ENCODE peak calls at places on chromosomes 13 and 19, in eight cellular contexts. One of them, this sample, is unnamed.
A peak's percentile ranks its signal among the peaks of the same experiment; 100 is the strongest.

GRCh38 chr13:112575295-112575622 is 12.7 kb downstream of the TUBGCP3 start:
- DNase-seq in fibroblast of pulmonary artery: no peak
- DNase-seq in B cell: no peak
- DNase-seq in heart left ventricle: no peak
- DNase-seq in upper lobe of left lung: no peak
- DNase-seq in colonic mucosa: no peak
- DNase-seq in dorsolateral prefrontal cortex: no peak
- DNase-seq in stomach: no peak
- DNase-seq in this sample: no peak

GRCh38 chr13:50847501-50847900 is 4.0 kb upstream of the DLEU7 start:
- DNase-seq in fibroblast of pulmonary artery: no peak
- DNase-seq in B cell: no peak
- DNase-seq in heart left ventricle: no peak
- DNase-seq in upper lobe of left lung: no peak
- DNase-seq in colonic mucosa: no peak
- DNase-seq in dorsolateral prefrontal cortex: no peak
- DNase-seq in stomach: no peak
- DNase-seq in this sample: no peak

GRCh38 chr19:28351761-28352160 is 861.2 kb downstream of the UQCRFS1 start:
- DNase-seq in fibroblast of pulmonary artery: no peak
- DNase-seq in B cell: no peak
- DNase-seq in heart left ventricle: no peak
- DNase-seq in upper lobe of left lung: no peak
- DNase-seq in colonic mucosa: no peak
- DNase-seq in dorsolateral prefrontal cortex: no peak
- DNase-seq in stomach: no peak
- DNase-seq in this sample: no peak

GRCh38 chr19:48568345-48568886 is 16.4 kb downstream of the SULT2B1 start:
- DNase-seq in fibroblast of pulmonary artery: peak; percentile 87
- DNase-seq in B cell: no peak
- DNase-seq in heart left ventricle: peak; percentile 93
- DNase-seq in upper lobe of left lung: peak; percentile 92
- DNase-seq in colonic mucosa: peak; percentile 67
- DNase-seq in dorsolateral prefrontal cortex: peak; percentile 60
- DNase-seq in stomach: peak; percentile 87
- DNase-seq in this sample: peak; percentile 75

GRCh38 chr13:88376762-88377388 is 705.7 kb downstream of the SLITRK5 start:
- DNase-seq in fibroblast of pulmonary artery: no peak
- DNase-seq in B cell: no peak
- DNase-seq in heart left ventricle: no peak
- DNase-seq in upper lobe of left lung: no peak
- DNase-seq in colonic mucosa: no peak
- DNase-seq in dorsolateral prefrontal cortex: no peak
- DNase-seq in stomach: no peak
- DNase-seq in this sample: no peak

GRCh38 chr13:77919351-77920294 is 992 bp upstream of the EDNRB start:
- DNase-seq in fibroblast of pulmonary artery: peak; percentile 60
- DNase-seq in B cell: no peak
- DNase-seq in heart left ventricle: peak; percentile 71
- DNase-seq in upper lobe of left lung: peak; percentile 58
- DNase-seq in colonic mucosa: peak; percentile 35
- DNase-seq in dorsolateral prefrontal cortex: no peak
- DNase-seq in stomach: no peak
- DNase-seq in this sample: no peak

GRCh38 chr13:113078895-113079720 is 26.5 kb upstream of the F7 start:
- DNase-seq in fibroblast of pulmonary artery: no peak
- DNase-seq in B cell: no peak
- DNase-seq in heart left ventricle: peak; percentile 14
- DNase-seq in upper lobe of left lung: no peak
- DNase-seq in colonic mucosa: no peak
- DNase-seq in dorsolateral prefrontal cortex: peak; percentile 83
- DNase-seq in stomach: no peak
- DNase-seq in this sample: no peak

GRCh38 chr13:26168276-26168814 is 53.8 kb downstream of the RNF6 start:
- DNase-seq in fibroblast of pulmonary artery: peak; percentile 31
- DNase-seq in B cell: no peak
- DNase-seq in heart left ventricle: no peak
- DNase-seq in upper lobe of left lung: no peak
- DNase-seq in colonic mucosa: no peak
- DNase-seq in dorsolateral prefrontal cortex: no peak
- DNase-seq in stomach: no peak
- DNase-seq in this sample: no peak

GRCh38 chr19:574658-575526 is 2.5 kb downstream of the BSG start:
- DNase-seq in fibroblast of pulmonary artery: peak; percentile 51
- DNase-seq in B cell: no peak
- DNase-seq in heart left ventricle: peak; percentile 82
- DNase-seq in upper lobe of left lung: no peak
- DNase-seq in colonic mucosa: peak; percentile 36
- DNase-seq in dorsolateral prefrontal cortex: no peak
- DNase-seq in stomach: peak; percentile 69
- DNase-seq in this sample: no peak

GRCh38 chr19:35528218-35529038 is at the start of gene SBSN:
- DNase-seq in fibroblast of pulmonary artery: peak; percentile 68
- DNase-seq in B cell: no peak
- DNase-seq in heart left ventricle: no peak
- DNase-seq in upper lobe of left lung: no peak
- DNase-seq in colonic mucosa: no peak
- DNase-seq in dorsolateral prefrontal cortex: no peak
- DNase-seq in stomach: no peak
- DNase-seq in this sample: peak; percentile 28

GRCh38 chr13:53015044-53015443 is 13.6 kb upstream of the OLFM4 start:
- DNase-seq in fibroblast of pulmonary artery: no peak
- DNase-seq in B cell: no peak
- DNase-seq in heart left ventricle: no peak
- DNase-seq in upper lobe of left lung: no peak
- DNase-seq in colonic mucosa: peak; percentile 55
- DNase-seq in dorsolateral prefrontal cortex: no peak
- DNase-seq in stomach: peak; percentile 67
- DNase-seq in this sample: no peak

GRCh38 chr13:94168784-94169512 is 310.5 kb downstream of the DCT start:
- DNase-seq in fibroblast of pulmonary artery: peak; percentile 25
- DNase-seq in B cell: no peak
- DNase-seq in heart left ventricle: peak; percentile 18
- DNase-seq in upper lobe of left lung: no peak
- DNase-seq in colonic mucosa: no peak
- DNase-seq in dorsolateral prefrontal cortex: no peak
- DNase-seq in stomach: no peak
- DNase-seq in this sample: no peak

GRCh38 chr19:40717325-40717879 is 490 bp downstream of the ITPKC start:
- DNase-seq in fibroblast of pulmonary artery: peak; percentile 39
- DNase-seq in B cell: no peak
- DNase-seq in heart left ventricle: no peak
- DNase-seq in upper lobe of left lung: peak; percentile 44
- DNase-seq in colonic mucosa: peak; percentile 49
- DNase-seq in dorsolateral prefrontal cortex: no peak
- DNase-seq in stomach: no peak
- DNase-seq in this sample: no peak

GRCh38 chr13:48505597-48506091 is 27.2 kb downstream of the RCBTB2 start:
- DNase-seq in fibroblast of pulmonary artery: no peak
- DNase-seq in B cell: peak; percentile 74
- DNase-seq in heart left ventricle: peak; percentile 54
- DNase-seq in upper lobe of left lung: peak; percentile 73
- DNase-seq in colonic mucosa: no peak
- DNase-seq in dorsolateral prefrontal cortex: no peak
- DNase-seq in stomach: no peak
- DNase-seq in this sample: peak; percentile 75

GRCh38 chr19:7787141-7787540 is 24.1 kb downstream of the CLEC4M start:
- DNase-seq in fibroblast of pulmonary artery: no peak
- DNase-seq in B cell: no peak
- DNase-seq in heart left ventricle: peak; percentile 44
- DNase-seq in upper lobe of left lung: no peak
- DNase-seq in colonic mucosa: peak; percentile 25
- DNase-seq in dorsolateral prefrontal cortex: no peak
- DNase-seq in stomach: no peak
- DNase-seq in this sample: no peak

GRCh38 chr13:41905600-41906254 is 55.2 kb downstream of the VWA8 start:
- DNase-seq in fibroblast of pulmonary artery: peak; percentile 59
- DNase-seq in B cell: peak; percentile 9
- DNase-seq in heart left ventricle: no peak
- DNase-seq in upper lobe of left lung: no peak
- DNase-seq in colonic mucosa: no peak
- DNase-seq in dorsolateral prefrontal cortex: no peak
- DNase-seq in stomach: no peak
- DNase-seq in this sample: peak; percentile 30

GRCh38 chr19:15464394-15465385 is at the start of gene RASAL3:
- DNase-seq in fibroblast of pulmonary artery: peak; percentile 32
- DNase-seq in B cell: peak; percentile 64
- DNase-seq in heart left ventricle: no peak
- DNase-seq in upper lobe of left lung: peak; percentile 61
- DNase-seq in colonic mucosa: peak; percentile 35
- DNase-seq in dorsolateral prefrontal cortex: no peak
- DNase-seq in stomach: no peak
- DNase-seq in this sample: no peak

GRCh38 chr13:113001251-113002140 is 32.5 kb downstream of the MCF2L start:
- DNase-seq in fibroblast of pulmonary artery: peak; percentile 8
- DNase-seq in B cell: no peak
- DNase-seq in heart left ventricle: peak; percentile 64
- DNase-seq in upper lobe of left lung: peak; percentile 77
- DNase-seq in colonic mucosa: peak; percentile 52
- DNase-seq in dorsolateral prefrontal cortex: peak; percentile 72
- DNase-seq in stomach: peak; percentile 68
- DNase-seq in this sample: no peak

GRCh38 chr13:37701306-37701705 is 102.7 kb upstream of the POSTN start:
- DNase-seq in fibroblast of pulmonary artery: peak; percentile 96
- DNase-seq in B cell: no peak
- DNase-seq in heart left ventricle: no peak
- DNase-seq in upper lobe of left lung: no peak
- DNase-seq in colonic mucosa: no peak
- DNase-seq in dorsolateral prefrontal cortex: no peak
- DNase-seq in stomach: no peak
- DNase-seq in this sample: no peak

GRCh38 chr13:83666126-83666525 is 216.1 kb downstream of the SLITRK1 start:
- DNase-seq in fibroblast of pulmonary artery: no peak
- DNase-seq in B cell: no peak
- DNase-seq in heart left ventricle: no peak
- DNase-seq in upper lobe of left lung: no peak
- DNase-seq in colonic mucosa: no peak
- DNase-seq in dorsolateral prefrontal cortex: no peak
- DNase-seq in stomach: no peak
- DNase-seq in this sample: peak; percentile 18

DNA sequence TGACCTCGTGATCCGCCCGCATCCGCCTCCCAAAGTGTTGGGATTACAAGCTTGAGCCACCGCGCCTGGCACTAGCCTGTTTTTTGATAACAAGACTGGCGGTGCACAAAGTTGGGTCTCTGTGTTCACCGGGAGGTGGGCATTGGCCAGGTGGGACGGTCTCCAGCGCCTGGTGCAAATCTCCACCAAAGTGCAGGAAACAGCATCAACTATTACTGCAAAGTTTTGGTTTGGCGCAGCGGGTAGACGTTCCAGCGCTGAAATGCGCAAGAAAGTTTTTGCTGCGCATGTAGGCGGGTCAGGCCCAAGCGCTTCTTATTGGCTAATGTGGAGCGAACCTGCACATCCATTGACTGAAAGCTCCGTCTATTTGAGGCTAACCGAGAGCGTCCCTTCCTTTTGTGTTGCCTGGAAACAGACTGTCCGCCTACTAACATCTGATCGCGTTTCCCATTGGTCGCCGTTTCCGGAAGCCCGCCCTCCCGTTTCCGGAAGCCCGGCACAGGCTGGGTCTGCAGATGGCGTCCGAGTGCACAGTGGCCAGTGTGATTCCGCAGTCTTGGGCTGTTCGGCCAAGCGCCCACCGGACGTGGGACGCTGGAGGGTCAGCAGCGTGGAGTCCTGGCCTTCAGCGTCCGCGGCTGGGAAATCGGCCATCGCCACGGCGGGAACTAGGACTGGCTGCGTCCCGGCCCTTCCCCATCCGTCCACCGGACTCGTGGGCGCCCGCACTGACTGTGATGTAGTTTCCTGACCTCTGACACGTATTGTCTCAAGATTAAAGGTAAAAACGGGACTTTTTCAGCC is 53.3 kb upstream of the ZNF527 start:
- DNase-seq in fibroblast of pulmonary artery: peak; percentile 100
- DNase-seq in B cell: peak; percentile 93
- DNase-seq in heart left ventricle: peak; percentile 95
- DNase-seq in upper lobe of left lung: peak; percentile 97
- DNase-seq in colonic mucosa: peak; percentile 97
- DNase-seq in dorsolateral prefrontal cortex: peak; percentile 98
- DNase-seq in stomach: peak; percentile 96
- DNase-seq in this sample: peak; percentile 98
- TF ChIP-seq CTCF in fibroblast of pulmonary artery: peak; percentile 35
- TF ChIP-seq CTCF in B cell: peak; percentile 38
- TF ChIP-seq CTCF in heart left ventricle: peak; percentile 60
- TF ChIP-seq CTCF in upper lobe of left lung: peak; percentile 16
- TF ChIP-seq CTCF in colonic mucosa: no peak
- TF ChIP-seq CTCF in dorsolateral prefrontal cortex: peak; percentile 59
- TF ChIP-seq CTCF in stomach: no peak
- TF ChIP-seq CTCF in this sample: peak; percentile 54

GRCh38 chr19:52690395-52691214 is 44.2 kb downstream of the ZNF611 start:
- DNase-seq in fibroblast of pulmonary artery: peak; percentile 94
- DNase-seq in B cell: peak; percentile 94
- DNase-seq in heart left ventricle: peak; percentile 98
- DNase-seq in upper lobe of left lung: peak; percentile 97
- DNase-seq in colonic mucosa: peak; percentile 97
- DNase-seq in dorsolateral prefrontal cortex: peak; percentile 91
- DNase-seq in stomach: peak; percentile 93
- DNase-seq in this sample: peak; percentile 82
- TF ChIP-seq CTCF in fibroblast of pulmonary artery: peak; percentile 4
- TF ChIP-seq CTCF in B cell: no peak
- TF ChIP-seq CTCF in heart left ventricle: peak; percentile 55
- TF ChIP-seq CTCF in upper lobe of left lung: peak; percentile 30
- TF ChIP-seq CTCF in colonic mucosa: no peak
- TF ChIP-seq CTCF in dorsolateral prefrontal cortex: peak; percentile 56
- TF ChIP-seq CTCF in stomach: no peak
- TF ChIP-seq CTCF in this sample: no peak

GRCh38 chr19:45883881-45884681 is 1.9 kb downstream of the IRF2BP1 start:
- DNase-seq in fibroblast of pulmonary artery: no peak
- DNase-seq in B cell: no peak
- DNase-seq in heart left ventricle: peak; percentile 36
- DNase-seq in upper lobe of left lung: no peak
- DNase-seq in colonic mucosa: no peak
- DNase-seq in dorsolateral prefrontal cortex: no peak
- DNase-seq in stomach: peak; percentile 43
- DNase-seq in this sample: no peak
- TF ChIP-seq CTCF in fibroblast of pulmonary artery: no peak
- TF ChIP-seq CTCF in B cell: no peak
- TF ChIP-seq CTCF in heart left ventricle: no peak
- TF ChIP-seq CTCF in upper lobe of left lung: no peak
- TF ChIP-seq CTCF in colonic mucosa: no peak
- TF ChIP-seq CTCF in dorsolateral prefrontal cortex: no peak
- TF ChIP-seq CTCF in stomach: no peak
- TF ChIP-seq CTCF in this sample: no peak

DNA sequence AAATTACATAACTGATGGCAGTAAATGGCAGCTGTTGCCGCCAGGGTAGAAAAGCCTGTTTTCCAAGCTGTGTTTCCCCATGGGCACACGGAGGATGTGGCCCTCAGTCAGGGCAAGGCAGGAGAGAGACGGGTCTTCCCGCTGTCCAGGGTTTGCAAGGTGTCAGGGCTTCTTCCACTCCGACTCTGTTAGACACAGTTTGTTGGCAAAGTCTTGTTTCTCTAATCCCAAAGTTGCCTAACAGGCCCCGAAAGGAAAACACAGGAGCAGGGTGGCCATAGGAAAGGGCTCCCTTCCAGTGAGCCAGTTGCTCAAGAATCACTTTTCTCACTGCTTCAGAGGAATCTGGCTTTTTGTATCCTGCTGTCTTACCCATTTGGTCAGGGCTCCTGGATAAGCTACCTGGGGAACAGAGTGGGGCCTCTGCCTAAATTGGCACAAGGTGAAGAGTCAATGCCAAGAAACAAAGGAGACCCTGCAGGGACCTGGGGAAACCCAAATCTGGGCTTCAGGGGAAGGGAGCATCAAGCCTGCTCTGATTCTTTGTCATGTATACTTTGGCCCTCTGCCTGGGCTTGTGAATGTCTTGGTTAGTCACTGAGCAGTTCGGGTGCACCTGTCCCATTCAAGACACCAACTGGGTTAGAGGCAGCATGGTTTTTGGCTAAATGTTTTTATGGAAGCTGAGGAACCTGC is 29.0 kb upstream of the CXCL17 start:
- DNase-seq in fibroblast of pulmonary artery: peak; percentile 37
- DNase-seq in B cell: no peak
- DNase-seq in heart left ventricle: no peak
- DNase-seq in upper lobe of left lung: peak; percentile 44
- DNase-seq in colonic mucosa: peak; percentile 68
- DNase-seq in dorsolateral prefrontal cortex: no peak
- DNase-seq in stomach: peak; percentile 46
- DNase-seq in this sample: no peak
- TF ChIP-seq CTCF in fibroblast of pulmonary artery: no peak
- TF ChIP-seq CTCF in B cell: no peak
- TF ChIP-seq CTCF in heart left ventricle: no peak
- TF ChIP-seq CTCF in upper lobe of left lung: no peak
- TF ChIP-seq CTCF in colonic mucosa: no peak
- TF ChIP-seq CTCF in dorsolateral prefrontal cortex: no peak
- TF ChIP-seq CTCF in stomach: no peak
- TF ChIP-seq CTCF in this sample: no peak

This sample was measured in AG09319.